ENCODE peak calls at places on chromosomes 12 and 14, in seven cellular contexts. O, R, A, F, G, D and C are unnamed samples.

GRCh38 chr12:40152783-40153383 is 47.0 kb upstream of the SLC2A13 start:
- DNase-seq in R (no peak), D (peak), F (peak), G (peak), O (peak), A (peak), C (peak)

GRCh38 chr12:32116897-32117296 is 10.2 kb downstream of the BICD1 start:
- DNase-seq in O (no peak), D (no peak), A (no peak), R (no peak), F (no peak), G (no peak), C (no peak)

GRCh38 chr12:30989754-30990153 is 63.2 kb downstream of the TSPAN11 start:
- DNase-seq in R (peak), F (peak), O (no peak), D (peak), A (no peak), G (peak), C (no peak)

GRCh38 chr14:73457935-73458218 is 469 bp downstream of the NUMB start:
- DNase-seq in G (peak), F (no peak), R (no peak), O (no peak), A (peak), D (no peak), C (no peak)

GRCh38 chr12:49338830-49339463 is 2.0 kb upstream of the C1QL4 start:
- DNase-seq in G (no peak), F (no peak), R (no peak), O (no peak), D (no peak), A (no peak), C (no peak)

GRCh38 chr12:48002773-48003218 is 1.5 kb downstream of the COL2A1 start:
- DNase-seq in D (peak), F (peak), O (peak), A (no peak), R (no peak), G (no peak), C (no peak)

GRCh38 chr14:92626041-92626440 is 112.5 kb downstream of the RIN3 start:
- DNase-seq in A (no peak), R (no peak), D (no peak), G (no peak), F (no peak), O (no peak), C (no peak)

GRCh38 chr12:132489078-132489601 is 811 bp upstream of the FBRSL1 start:
- DNase-seq in A (peak), R (no peak), G (peak), F (no peak), D (peak), O (no peak), C (no peak)

GRCh38 chr12:92396647-92397258 is 251.1 kb upstream of the BTG1 start:
- DNase-seq in A (no peak), R (peak), G (no peak), F (no peak), D (no peak), O (peak), C (no peak)

GRCh38 chr12:124559182-124560017 is 8.0 kb downstream of the NCOR2 start:
- DNase-seq in A (no peak), R (no peak), D (no peak), O (no peak), F (no peak), G (no peak), C (no peak)

GRCh38 chr12:92518071-92518470 is 184.7 kb upstream of the PLEKHG7 start:
- DNase-seq in A (no peak), F (no peak), G (no peak), R (no peak), O (no peak), D (no peak), C (no peak)

GRCh38 chr14:92877757-92878431 is 45.1 kb upstream of the CHGA start:
- DNase-seq in D (peak), G (peak), R (no peak), O (peak), A (peak), F (peak), C (no peak)

GRCh38 chr14:52954346-52955214 is 3.7 kb upstream of the FERMT2 start:
- DNase-seq in G (no peak), A (no peak), D (no peak), O (peak), R (no peak), F (no peak), C (no peak)

GRCh38 chr12:76265424-76266180 is 82.6 kb downstream of the BBS10 start:
- DNase-seq in R (no peak), O (no peak), G (no peak), A (no peak), D (no peak), F (no peak), C (no peak)

GRCh38 chr12:99066726-99067125 is 421.6 kb downstream of the APAF1 start:
- DNase-seq in G (no peak), F (no peak), O (no peak), R (no peak), D (no peak), A (no peak), C (no peak)

GRCh38 chr12:14416658-14417057 is 51.2 kb downstream of the ATF7IP start:
- DNase-seq in A (no peak), D (peak), G (no peak), R (no peak), O (peak), F (no peak), C (peak)

GRCh38 chr12:126747530-126748149 is 1519.3 kb upstream of the TMEM132C start:
- DNase-seq in O (peak), D (peak), G (peak), R (peak), F (peak), A (peak), C (no peak)

GRCh38 chr12:131641315-131641714 is 69.6 kb upstream of the SFSWAP start:
- DNase-seq in D (no peak), R (no peak), A (no peak), F (no peak), G (no peak), O (no peak), C (no peak)

GRCh38 chr12:53714004-53714403 is 13.2 kb downstream of the CALCOCO1 start:
- DNase-seq in R (no peak), G (no peak), D (no peak), O (no peak), A (no peak), F (no peak), C (no peak)

GRCh38 chr12:25592725-25593495 is 39.8 kb upstream of the LMNTD1 start:
- DNase-seq in O (no peak), R (no peak), G (no peak), D (no peak), F (no peak), A (no peak), C (no peak)

GRCh38 chr14:69535230-69535848 is 39.3 kb downstream of the CCDC177 start:
- DNase-seq in A (no peak), O (peak), G (no peak), R (peak), F (peak), D (peak), C (no peak)

GRCh38 chr14:94769413-94770250 is at the start of gene GSC:
- DNase-seq in A (no peak), F (peak), O (peak), G (peak), D (peak), R (peak), C (peak)

GRCh38 chr12:65597527-65597926 is 226.8 kb upstream of the HMGA2 start:
- DNase-seq in A (no peak), F (no peak), G (no peak), D (no peak), R (no peak), O (no peak), C (no peak)

GRCh38 chr12:51183816-51184215 is 10.9 kb upstream of the TFCP2 start:
- DNase-seq in O (peak), A (no peak), R (no peak), D (no peak), F (peak), G (peak), C (no peak)

GRCh38 chr12:127293507-127294310 is 973.3 kb upstream of the TMEM132C start:
- DNase-seq in A (peak), R (peak), D (peak), G (peak), F (peak), O (peak), C (peak)

GRCh38 chr14:68979021-68979721 is at the start of gene ACTN1:
- DNase-seq in G (peak), A (peak), D (peak), O (peak), F (peak), R (peak), C (peak)

GRCh38 chr12:22230280-22230794 is 104.2 kb downstream of the ST8SIA1 start:
- DNase-seq in R (peak), A (no peak), G (no peak), O (peak), D (no peak), F (no peak), C (peak)

GRCh38 chr12:3833670-3834310 is 39.4 kb downstream of the PARP11 start:
- DNase-seq in D (peak), O (no peak), A (no peak), F (no peak), R (no peak), G (no peak), C (no peak)
- TF ChIP-seq CTCF in D (no peak), O (no peak), A (no peak), F (no peak), R (no peak), G (no peak), C (no peak)

GRCh38 chr12:10457760-10458159 is 4.6 kb upstream of the KLRC1 start:
- DNase-seq in R (no peak), O (no peak), D (peak), A (no peak), F (no peak), G (no peak), C (no peak)
- H3K4me3 ChIP-seq in R (no peak), O (no peak), D (no peak), A (no peak), F (no peak), G (no peak), C (no peak)

DNA sequence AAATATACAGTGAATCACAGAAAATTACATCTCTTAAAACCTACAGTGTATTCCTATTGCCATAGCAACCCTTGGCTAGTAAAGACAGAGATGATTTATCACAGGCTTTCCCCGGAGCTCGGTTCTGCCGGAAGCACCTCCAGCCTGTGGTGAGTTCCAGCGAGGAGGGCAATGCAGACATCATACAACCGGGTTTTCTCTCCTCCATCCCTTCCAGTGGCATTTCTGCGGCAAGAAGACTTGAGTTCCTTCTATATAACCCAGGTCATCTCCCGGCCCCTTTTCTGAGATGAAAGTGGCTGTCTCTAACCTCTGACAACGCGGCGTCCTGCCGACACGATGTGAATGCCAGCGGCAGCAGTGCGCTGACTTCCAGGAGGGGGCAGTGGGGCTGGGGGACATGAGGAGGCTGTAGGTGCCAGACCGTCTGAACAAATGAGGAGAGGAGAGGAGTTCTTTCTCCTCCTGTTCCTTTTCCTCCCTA is 68.5 kb upstream of the MAX start:
- DNase-seq in F (peak), G (no peak), A (no peak), R (peak), D (peak), O (peak), C (peak)
- TF ChIP-seq CTCF in F (no peak), G (peak), A (no peak), R (peak), D (peak), O (peak), C (peak)

GRCh38 chr14:88553886-88554457 is 835 bp downstream of the PTPN21 start:
- DNase-seq in G (no peak), A (no peak), O (peak), F (no peak), D (no peak), R (no peak), C (no peak)
- H3K4me3 ChIP-seq in G (peak), A (peak), O (peak), F (peak), D (peak), R (peak), C (peak)

GRCh38 chr12:6829532-6830220 is 1.5 kb downstream of the P3H3 start:
- DNase-seq in D (peak), A (no peak), R (peak), O (no peak), F (no peak), G (no peak), C (no peak)
- TF ChIP-seq CTCF in D (peak), A (no peak), R (no peak), O (peak), F (no peak), G (peak), C (peak)

DNA sequence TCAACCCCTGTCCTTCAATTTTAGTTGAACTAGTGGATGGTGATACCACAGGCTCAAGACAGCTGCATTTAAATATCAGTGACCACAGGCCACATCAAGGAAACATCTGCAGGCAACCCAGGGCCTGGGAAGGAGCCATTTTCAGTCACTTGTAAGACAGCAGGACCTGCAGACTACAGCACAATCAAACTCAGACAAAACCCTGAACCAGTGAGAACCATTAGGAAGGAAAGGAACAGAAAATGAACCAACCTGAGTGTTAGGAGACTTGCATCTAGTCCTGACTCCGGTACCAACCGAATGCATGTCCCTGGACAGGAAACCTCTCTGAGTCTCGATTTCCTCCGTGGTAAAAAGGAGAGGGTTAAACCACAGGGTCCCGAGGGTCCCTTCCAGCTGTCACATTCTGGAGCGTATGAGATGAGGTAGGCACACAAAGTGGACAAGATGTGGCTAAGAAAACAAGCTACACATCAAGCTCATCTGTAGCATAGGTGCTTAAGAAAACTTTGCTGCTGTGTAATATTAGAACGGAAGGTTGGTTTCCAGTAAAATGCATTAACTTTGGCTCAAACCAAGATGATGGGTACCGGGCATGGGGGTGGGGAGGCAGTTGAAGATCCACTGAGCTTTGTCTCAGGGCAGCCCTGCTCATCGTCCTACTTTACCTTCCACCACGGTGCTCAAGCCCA is 1.6 kb upstream of the CDKN1B start:
- DNase-seq in O (peak), F (no peak), R (no peak), D (no peak), G (no peak), A (no peak), C (no peak)
- H3K4me3 ChIP-seq in O (no peak), F (no peak), R (no peak), D (peak), G (peak), A (peak), C (peak)

GRCh38 chr12:52241205-52241842 is 8.3 kb downstream of the KRT7 start:
- DNase-seq in F (no peak), R (no peak), O (no peak), A (no peak), D (no peak), G (no peak), C (no peak)
- TF ChIP-seq CTCF in F (no peak), R (no peak), O (no peak), A (no peak), D (peak), G (no peak), C (no peak)